ENCODE peak calls at places on chromosomes 5 and 9, in six cellular contexts. D, P, O, F, E and L are unnamed samples.

GRCh38 chr5:54234304-54234938 is 76.0 kb downstream of the ARL15 start:
- DNase-seq in D (peak), P (no peak), O (peak), F (no peak), E (no peak), L (peak)

GRCh38 chr5:145511351-145511750 is 323.8 kb downstream of the PRELID2 start:
- DNase-seq in D (no peak), P (no peak), O (no peak), F (no peak), E (no peak), L (no peak)

GRCh38 chr5:112978836-112979235 is 2.2 kb downstream of the DCP2 start:
- DNase-seq in D (no peak), P (no peak), O (no peak), F (no peak), E (no peak), L (peak)

GRCh38 chr9:126618200-126618589 is 4.5 kb downstream of the LMX1B start:
- DNase-seq in D (no peak), P (no peak), O (no peak), F (no peak), E (no peak), L (no peak)

GRCh38 chr5:10586008-10586407 is 22.1 kb downstream of the ANKRD33B start:
- DNase-seq in D (no peak), P (no peak), O (no peak), F (no peak), E (no peak), L (no peak)

GRCh38 chr5:139862313-139862712 is 66.7 kb downstream of the PSD2 start:
- DNase-seq in D (peak), P (no peak), O (no peak), F (no peak), E (no peak), L (peak)

GRCh38 chr5:109759304-109759703 is 69.6 kb downstream of the MAN2A1 start:
- DNase-seq in D (peak), P (no peak), O (no peak), F (no peak), E (no peak), L (peak)

GRCh38 chr9:110206388-110206787 is 1.6 kb downstream of the C9orf152 start:
- DNase-seq in D (no peak), P (no peak), O (no peak), F (no peak), E (no peak), L (no peak)

GRCh38 chr9:83013867-83014605 is 48.9 kb downstream of the RASEF start:
- DNase-seq in D (peak), P (no peak), O (peak), F (no peak), E (no peak), L (no peak)

GRCh38 chr5:75108931-75109596 is 56.7 kb upstream of the GCNT4 start:
- DNase-seq in D (no peak), P (no peak), O (no peak), F (no peak), E (no peak), L (no peak)

GRCh38 chr9:91029621-91030361 is 228.2 kb downstream of the SYK start:
- DNase-seq in D (no peak), P (no peak), O (no peak), F (no peak), E (no peak), L (no peak)

GRCh38 chr9:112520069-112520468 is 33.4 kb downstream of the KIAA1958 start:
- DNase-seq in D (no peak), P (no peak), O (no peak), F (no peak), E (no peak), L (no peak)

GRCh38 chr5:96320797-96321196 is 112.3 kb downstream of the PCSK1 start:
- DNase-seq in D (no peak), P (no peak), O (no peak), F (no peak), E (no peak), L (no peak)

GRCh38 chr9:31089822-31090221 is 1294.6 kb upstream of the ACO1 start:
- DNase-seq in D (peak), P (no peak), O (no peak), F (no peak), E (no peak), L (no peak)

GRCh38 chr9:82334286-82334685 is 345.7 kb downstream of the SPATA31D1 start:
- DNase-seq in D (peak), P (no peak), O (peak), F (no peak), E (no peak), L (no peak)

GRCh38 chr5:119742311-119742710 is 113.0 kb downstream of the FAM170A start:
- DNase-seq in D (no peak), P (no peak), O (no peak), F (no peak), E (no peak), L (no peak)
- TF ChIP-seq CTCF in D (no peak), P (no peak), O (no peak), F (no peak), E (no peak), L (no peak)

DNA sequence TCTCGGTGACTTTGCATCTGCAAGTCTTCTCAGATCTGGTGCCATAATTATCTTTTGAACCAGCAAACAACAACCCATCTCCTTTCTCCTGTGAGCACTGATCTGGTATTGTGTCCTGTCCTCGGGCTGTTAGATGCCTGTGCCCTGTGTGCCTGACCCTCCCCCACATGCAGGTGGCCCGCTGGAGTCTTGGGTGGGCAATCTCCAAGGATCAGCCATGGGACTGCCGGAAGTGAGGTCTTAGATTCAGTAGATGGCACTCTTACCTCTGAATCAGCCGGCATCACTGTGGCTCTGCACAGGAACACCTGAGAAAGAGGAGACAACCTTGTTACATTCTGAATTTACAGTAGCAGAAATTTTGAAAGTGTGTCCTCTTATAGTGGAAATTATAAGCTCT is 172.4 kb downstream of the IRX2 start:
- DNase-seq in D (no peak), P (peak), O (no peak), F (no peak), E (no peak), L (no peak)
- TF ChIP-seq CTCF in D (no peak), P (peak), O (no peak), F (no peak), E (no peak), L (no peak)

GRCh38 chr5:172115541-172115982 is 72.5 kb downstream of the STK10 start:
- DNase-seq in D (no peak), P (no peak), O (no peak), F (no peak), E (no peak), L (no peak)

GRCh38 chr5:172110921-172111873 is 76.8 kb downstream of the STK10 start:
- DNase-seq in D (peak), P (peak), O (no peak), F (no peak), E (no peak), L (no peak)

GRCh38 chr5:172113036-172113435 is 75.0 kb downstream of the STK10 start:
- DNase-seq in D (peak), P (no peak), O (no peak), F (no peak), E (no peak), L (no peak)

GRCh38 chr5:172117977-172118701 is 69.9 kb downstream of the STK10 start:
- DNase-seq in D (no peak), P (no peak), O (no peak), F (no peak), E (no peak), L (no peak)

DNA sequence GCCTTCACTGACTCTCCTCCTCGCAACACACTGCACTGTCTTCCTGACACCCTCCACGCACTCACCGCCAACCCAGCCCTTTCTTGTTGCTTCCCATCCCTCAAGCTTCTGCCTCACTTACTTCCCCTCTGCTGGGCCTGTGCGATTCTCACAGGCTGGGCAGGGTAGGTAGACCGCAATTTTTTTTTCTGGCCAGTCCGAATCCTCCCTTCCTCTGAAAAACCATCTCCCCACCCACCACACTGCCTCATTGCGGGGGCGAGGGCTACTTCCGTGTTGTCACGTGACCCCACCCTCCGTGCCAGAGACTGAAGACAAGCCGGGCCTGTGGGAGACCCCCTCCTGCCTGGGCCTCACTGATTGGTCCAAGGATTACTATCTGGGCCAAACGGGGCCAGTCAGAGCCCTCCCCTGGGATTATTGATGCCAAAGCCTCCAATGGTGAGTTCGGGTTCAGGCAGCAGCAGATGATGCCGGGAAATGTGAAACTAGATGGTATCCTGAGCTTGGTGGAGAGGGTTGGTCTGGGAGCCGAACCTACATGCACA is 73.1 kb downstream of the STK10 start:
- DNase-seq in D (no peak), P (no peak), O (no peak), F (no peak), E (no peak), L (no peak)
- TF ChIP-seq CTCF in D (no peak), P (no peak), O (no peak), F (no peak), E (no peak), L (no peak)

GRCh38 chr9:129628709-129629108 is 2.7 kb downstream of the NTMT1 start:
- DNase-seq in D (no peak), P (no peak), O (no peak), F (no peak), E (no peak), L (no peak)
- TF ChIP-seq CTCF in D (no peak), P (no peak), O (no peak), F (no peak), E (no peak), L (no peak)

GRCh38 chr5:154857091-154857533 is 1.3 kb upstream of the CNOT8 start:
- DNase-seq in D (no peak), P (no peak), O (no peak), F (peak), E (peak), L (no peak)

GRCh38 chr5:154858251-154858971 is at the start of gene CNOT8:
- DNase-seq in D (peak), P (peak), O (peak), F (peak), E (peak), L (peak)

GRCh38 chr5:154860123-154860522 is 1.7 kb downstream of the CNOT8 start:
- DNase-seq in D (no peak), P (peak), O (no peak), F (no peak), E (no peak), L (peak)

GRCh38 chr5:154858972-154859950 is 834 bp downstream of the CNOT8 start:
- DNase-seq in D (no peak), P (peak), O (no peak), F (no peak), E (no peak), L (no peak)

GRCh38 chr5:154857534-154858250 is 735 bp upstream of the CNOT8 start:
- DNase-seq in D (peak), P (peak), O (peak), F (peak), E (peak), L (peak)
- TF ChIP-seq CTCF in D (peak), P (peak), O (no peak), F (no peak), E (no peak), L (no peak)

GRCh38 chr5:78496373-78496772 is 136.0 kb downstream of the SCAMP1 start:
- DNase-seq in D (peak), P (no peak), O (no peak), F (no peak), E (no peak), L (no peak)

GRCh38 chr5:78490709-78491485 is 130.5 kb downstream of the SCAMP1 start:
- DNase-seq in D (no peak), P (no peak), O (no peak), F (no peak), E (no peak), L (no peak)

GRCh38 chr5:78492650-78493049 is 132.2 kb downstream of the SCAMP1 start:
- DNase-seq in D (no peak), P (no peak), O (no peak), F (no peak), E (no peak), L (no peak)

GRCh38 chr5:78495800-78496199 is 135.4 kb downstream of the SCAMP1 start:
- DNase-seq in D (no peak), P (peak), O (no peak), F (no peak), E (no peak), L (no peak)

GRCh38 chr5:78492216-78492615 is 131.8 kb downstream of the SCAMP1 start:
- DNase-seq in D (no peak), P (no peak), O (no peak), F (no peak), E (no peak), L (no peak)
- TF ChIP-seq CTCF in D (no peak), P (no peak), O (no peak), F (no peak), E (no peak), L (no peak)

GRCh38 chr5:178768371-178769260 is 38.2 kb upstream of the ZNF354A start:
- DNase-seq in D (no peak), P (no peak), O (no peak), F (no peak), E (no peak), L (no peak)

GRCh38 chr5:178765753-178766300 is 35.4 kb upstream of the ZNF354A start:
- DNase-seq in D (no peak), P (no peak), O (no peak), F (no peak), E (no peak), L (no peak)

GRCh38 chr5:178770621-178771020 is 40.2 kb upstream of the ZNF354A start:
- DNase-seq in D (no peak), P (no peak), O (no peak), F (no peak), E (no peak), L (no peak)

GRCh38 chr5:178769617-178770290 is 39.3 kb upstream of the ZNF354A start:
- DNase-seq in D (no peak), P (no peak), O (no peak), F (no peak), E (no peak), L (no peak)

GRCh38 chr5:178766936-178767912 is 36.8 kb upstream of the ZNF354A start:
- DNase-seq in D (no peak), P (peak), O (no peak), F (no peak), E (no peak), L (no peak)
- TF ChIP-seq CTCF in D (no peak), P (peak), O (no peak), F (no peak), E (no peak), L (no peak)